ENCODE peak calls at places on chromosome 10, in four cellular contexts. U is progenitor cell of endocrine pancreas, G is posterior vena cava, E is NCI-H1417. A is an unnamed sample.

GRCh38 chr10:122476034-122476695 is 14.8 kb downstream of the HTRA1 start:
- DNase-seq in U (no peak), G (no peak), E (peak), A (no peak)

GRCh38 chr10:71076473-71077142 is 135.8 kb upstream of the UNC5B start:
- DNase-seq in U (no peak), G (peak), E (peak), A (peak)

GRCh38 chr10:11806706-11807105 is 16.4 kb upstream of the PROSER2 start:
- DNase-seq in U (no peak), G (no peak), E (no peak), A (no peak)

GRCh38 chr10:47331491-47331890 is 9.2 kb downstream of the GDF2 start:
- DNase-seq in U (no peak), G (peak), E (no peak), A (no peak)

GRCh38 chr10:99917963-99918825 is 91.6 kb downstream of the DNMBP start:
- DNase-seq in U (peak), G (no peak), E (no peak), A (no peak)

GRCh38 chr10:15253951-15254807 is 85.7 kb upstream of the NMT2 start:
- DNase-seq in U (no peak), G (no peak), E (peak), A (no peak)

GRCh38 chr10:63173468-63174227 is 40.5 kb downstream of the NRBF2 start:
- DNase-seq in U (no peak), G (no peak), E (no peak), A (no peak)

GRCh38 chr10:35611750-35612149 is 6.6 kb downstream of the GJD4 start:
- DNase-seq in U (no peak), G (no peak), E (peak), A (no peak)

GRCh38 chr10:79093658-79094411 is 25.1 kb downstream of the ZMIZ1 start:
- DNase-seq in U (no peak), G (peak), E (no peak), A (no peak)

GRCh38 chr10:27914888-27915287 is 84.0 kb downstream of the ODAD2 start:
- DNase-seq in U (no peak), G (no peak), E (no peak), A (no peak)

GRCh38 chr10:85280014-85280413 is 951.6 kb downstream of the CCSER2 start:
- DNase-seq in U (no peak), G (no peak), E (peak), A (no peak)

GRCh38 chr10:94005050-94005449 is 11.3 kb downstream of the PLCE1 start:
- DNase-seq in U (no peak), G (no peak), E (no peak), A (no peak)

GRCh38 chr10:85043207-85043606 is 714.8 kb downstream of the CCSER2 start:
- DNase-seq in U (no peak), G (no peak), E (peak), A (no peak)

GRCh38 chr10:125027889-125028288 is 86.0 kb downstream of the ZRANB1 start:
- DNase-seq in U (no peak), G (peak), E (no peak), A (no peak)

GRCh38 chr10:102396251-102396650 is 746 bp downstream of the NFKB2 start:
- DNase-seq in U (no peak), G (no peak), E (no peak), A (no peak)

GRCh38 chr10:110803830-110804338 is 67.8 kb upstream of the PDCD4 start:
- DNase-seq in U (no peak), G (no peak), E (no peak), A (no peak)

GRCh38 chr10:75398238-75398629 is 3.3 kb downstream of the ZNF503 start:
- DNase-seq in U (no peak), G (no peak), E (no peak), A (no peak)

GRCh38 chr10:61815505-61815904 is 86.0 kb upstream of the ARID5B start:
- DNase-seq in U (no peak), G (no peak), E (no peak), A (no peak)

GRCh38 chr10:14699482-14699881 is 75.2 kb downstream of the FAM107B start:
- DNase-seq in U (no peak), G (no peak), E (no peak), A (no peak)

GRCh38 chr10:10661176-10661575 is 356.5 kb upstream of the CELF2 start:
- DNase-seq in U (no peak), G (no peak), E (no peak), A (no peak)

GRCh38 chr10:76195990-76196389 is 764.6 kb downstream of the LRMDA start:
- DNase-seq in U (no peak), G (no peak), E (no peak), A (no peak)

GRCh38 chr10:31776159-31776558 is 152.5 kb downstream of the ARHGAP12 start:
- DNase-seq in U (no peak), G (no peak), E (no peak), A (no peak)

GRCh38 chr10:52649471-52649870 is 123.1 kb downstream of the MBL2 start:
- DNase-seq in U (no peak), G (no peak), E (no peak), A (no peak)

GRCh38 chr10:111063471-111063870 is 13.4 kb upstream of the ADRA2A start:
- DNase-seq in U (no peak), G (no peak), E (no peak), A (no peak)

GRCh38 chr10:42475168-42476098 is 162.9 kb downstream of the ZNF33B start:
- DNase-seq in U (no peak), G (peak), E (peak), A (no peak)

A was measured in type B pancreatic cell.